ENCODE peak calls at places on chromosomes 4 and X, in four cellular contexts. One of them, this sample, is unnamed.
A peak's percentile ranks its signal among the peaks of the same experiment; 100 is the strongest.

GRCh38 chr4:113255628-113256027 is 206.2 kb downstream of the ANK2 start:
- DNase-seq in BJ: no peak
- DNase-seq in HCT116: no peak
- DNase-seq in keratinocyte: no peak
- DNase-seq in this sample: no peak

GRCh38 chrX:14409341-14409740 is 120.0 kb upstream of the GLRA2 start:
- DNase-seq in BJ: no peak
- DNase-seq in HCT116: no peak
- DNase-seq in keratinocyte: peak; percentile 21
- DNase-seq in this sample: no peak

GRCh38 chr4:85708468-85708867 is 233.5 kb downstream of the ARHGAP24 start:
- DNase-seq in BJ: no peak
- DNase-seq in HCT116: no peak
- DNase-seq in keratinocyte: no peak
- DNase-seq in this sample: no peak

GRCh38 chr4:169618286-169618685 is 2.1 kb upstream of the CLCN3 start:
- DNase-seq in BJ: no peak
- DNase-seq in HCT116: no peak
- DNase-seq in keratinocyte: no peak
- DNase-seq in this sample: no peak

GRCh38 chr4:48275247-48275646 is 5.6 kb upstream of the TEC start:
- DNase-seq in BJ: no peak
- DNase-seq in HCT116: peak; percentile 38
- DNase-seq in keratinocyte: no peak
- DNase-seq in this sample: no peak

GRCh38 chrX:100864967-100865366 is 9.2 kb downstream of the NOX1 start:
- DNase-seq in BJ: no peak
- DNase-seq in HCT116: no peak
- DNase-seq in keratinocyte: no peak
- DNase-seq in this sample: no peak

GRCh38 chr4:168605411-168605810 is 108.6 kb downstream of the PALLD start:
- DNase-seq in BJ: no peak
- DNase-seq in HCT116: no peak
- DNase-seq in keratinocyte: no peak
- DNase-seq in this sample: no peak

GRCh38 chr4:183348706-183349659 is 26.8 kb upstream of the CLDN24 start:
- DNase-seq in BJ: peak; percentile 93
- DNase-seq in HCT116: no peak
- DNase-seq in keratinocyte: no peak
- DNase-seq in this sample: no peak

GRCh38 chr4:43339435-43339834 is 446.9 kb downstream of the GRXCR1 start:
- DNase-seq in BJ: no peak
- DNase-seq in HCT116: no peak
- DNase-seq in keratinocyte: peak; percentile 49
- DNase-seq in this sample: no peak

GRCh38 chrX:43836435-43837184 is 45.6 kb downstream of the MAOB start:
- DNase-seq in BJ: no peak
- DNase-seq in HCT116: peak; percentile 7
- DNase-seq in keratinocyte: no peak
- DNase-seq in this sample: no peak

GRCh38 chr4:158754385-158755180 is 14.2 kb upstream of the FNIP2 start:
- DNase-seq in BJ: peak; percentile 91
- DNase-seq in HCT116: no peak
- DNase-seq in keratinocyte: no peak
- DNase-seq in this sample: no peak

GRCh38 chrX:257681-258289 is 23.4 kb upstream of the PLCXD1 start:
- DNase-seq in BJ: no peak
- DNase-seq in HCT116: no peak
- DNase-seq in keratinocyte: no peak
- DNase-seq in this sample: peak; percentile 54

GRCh38 chr4:148007303-148007702 is 275.4 kb downstream of the ARHGAP10 start:
- DNase-seq in BJ: peak; percentile 95
- DNase-seq in HCT116: peak; percentile 72
- DNase-seq in keratinocyte: peak; percentile 92
- DNase-seq in this sample: peak; percentile 76

GRCh38 chrX:107205770-107206696 is at the start of the genes DNAAF6 and NUP62CL:
- DNase-seq in BJ: no peak
- DNase-seq in HCT116: peak; percentile 80
- DNase-seq in keratinocyte: no peak
- DNase-seq in this sample: no peak

GRCh38 chr4:189304179-189304578 is 636.5 kb upstream of the FRG1 start:
- DNase-seq in BJ: no peak
- DNase-seq in HCT116: no peak
- DNase-seq in keratinocyte: no peak
- DNase-seq in this sample: no peak

GRCh38 chr4:89539374-89539773 is 231.8 kb upstream of the GPRIN3 start:
- DNase-seq in BJ: peak; percentile 90
- DNase-seq in HCT116: no peak
- DNase-seq in keratinocyte: no peak
- DNase-seq in this sample: no peak

GRCh38 chr4:23485793-23486192 is 404.1 kb downstream of the PPARGC1A start:
- DNase-seq in BJ: no peak
- DNase-seq in HCT116: no peak
- DNase-seq in keratinocyte: no peak
- DNase-seq in this sample: no peak

GRCh38 chr4:64807821-64808220 is 398.6 kb upstream of the TECRL start:
- DNase-seq in BJ: no peak
- DNase-seq in HCT116: no peak
- DNase-seq in keratinocyte: no peak
- DNase-seq in this sample: no peak

GRCh38 chr4:40316782-40317635 is 18.1 kb upstream of the CHRNA9 start:
- DNase-seq in BJ: peak; percentile 82
- DNase-seq in HCT116: peak; percentile 80
- DNase-seq in keratinocyte: peak; percentile 64
- DNase-seq in this sample: peak; percentile 73

GRCh38 chrX:101485212-101486064 is at the start of gene ARMCX4:
- DNase-seq in BJ: no peak
- DNase-seq in HCT116: no peak
- DNase-seq in keratinocyte: no peak
- DNase-seq in this sample: peak; percentile 87

GRCh38 chrX:8364369-8365141 is 100.1 kb upstream of the VCX3B start:
- DNase-seq in BJ: no peak
- DNase-seq in HCT116: no peak
- DNase-seq in keratinocyte: no peak
- DNase-seq in this sample: no peak

GRCh38 chr4:22389240-22389871 is 126.5 kb downstream of the ADGRA3 start:
- DNase-seq in BJ: peak; percentile 33
- DNase-seq in HCT116: peak; percentile 48
- DNase-seq in keratinocyte: peak; percentile 30
- DNase-seq in this sample: no peak

GRCh38 chrX:71618303-71618721 is at the start of gene CXCR3:
- DNase-seq in BJ: no peak
- DNase-seq in HCT116: no peak
- DNase-seq in keratinocyte: no peak
- DNase-seq in this sample: no peak

GRCh38 chrX:113297456-113297855 is 456.8 kb upstream of the AMOT start:
- DNase-seq in BJ: no peak
- DNase-seq in HCT116: no peak
- DNase-seq in keratinocyte: no peak
- DNase-seq in this sample: no peak

This sample was measured in sigmoid colon.